ENCODE peak calls at places on chromosomes 4 and X, in nine cellular contexts. I is AG09309, S is BJ, D is transverse colon, B is natural killer cell, H is A549, V is fibroblast of pulmonary artery, M is tibial artery, Q is cardiac muscle cell. Y is an unnamed sample.

GRCh38 chr4:42519803-42520417 is 122.6 kb downstream of the SHISA3 start:
- DNase-seq in I (peak), S (no peak), D (peak), B (no peak), H (peak), V (peak), M (no peak), Q (peak), Y (peak)

GRCh38 chr4:17323619-17324400 is 188.1 kb downstream of the QDPR start:
- DNase-seq in I (no peak), S (no peak), D (no peak), B (no peak), H (no peak), V (no peak), M (no peak), Q (no peak), Y (peak)

GRCh38 chr4:151045907-151046306 is 30.8 kb upstream of the LRBA start:
- DNase-seq in I (no peak), S (no peak), D (no peak), B (no peak), H (no peak), V (no peak), M (no peak), Q (peak), Y (no peak)

GRCh38 chr4:101678180-101678579 is 112.3 kb upstream of the BANK1 start:
- DNase-seq in I (no peak), S (peak), D (no peak), B (no peak), H (peak), V (no peak), M (no peak), Q (no peak), Y (no peak)

GRCh38 chr4:180558427-180558826 is 1684.8 kb upstream of the TENM3 start:
- DNase-seq in I (no peak), S (no peak), D (no peak), B (no peak), H (no peak), V (no peak), M (no peak), Q (no peak), Y (no peak)

GRCh38 chrX:140342410-140342809 is 162.5 kb downstream of the SOX3 start:
- DNase-seq in I (no peak), S (no peak), D (no peak), B (no peak), H (no peak), V (no peak), M (no peak), Q (no peak), Y (no peak)

GRCh38 chrX:74450803-74451449 is 29.6 kb downstream of the SLC16A2 start:
- DNase-seq in I (peak), S (peak), D (no peak), B (no peak), H (peak), V (peak), M (no peak), Q (no peak), Y (no peak)

GRCh38 chr4:113452868-113453620 is 308.5 kb downstream of the CAMK2D start:
- DNase-seq in I (no peak), S (no peak), D (no peak), B (no peak), H (peak), V (peak), M (no peak), Q (peak), Y (no peak)

GRCh38 chrX:37993857-37994619 is 12.3 kb upstream of the SYTL5 start:
- DNase-seq in I (no peak), S (no peak), D (peak), B (no peak), H (peak), V (no peak), M (no peak), Q (no peak), Y (no peak)

GRCh38 chr4:21947768-21948346 is 715 bp downstream of the KCNIP4 start:
- DNase-seq in I (no peak), S (no peak), D (no peak), B (no peak), H (no peak), V (no peak), M (no peak), Q (no peak), Y (no peak)

GRCh38 chr4:88823058-88823919 is 125.7 kb upstream of the NAP1L5 start:
- DNase-seq in I (peak), S (peak), D (peak), B (peak), H (peak), V (peak), M (peak), Q (peak), Y (peak)

DNA sequence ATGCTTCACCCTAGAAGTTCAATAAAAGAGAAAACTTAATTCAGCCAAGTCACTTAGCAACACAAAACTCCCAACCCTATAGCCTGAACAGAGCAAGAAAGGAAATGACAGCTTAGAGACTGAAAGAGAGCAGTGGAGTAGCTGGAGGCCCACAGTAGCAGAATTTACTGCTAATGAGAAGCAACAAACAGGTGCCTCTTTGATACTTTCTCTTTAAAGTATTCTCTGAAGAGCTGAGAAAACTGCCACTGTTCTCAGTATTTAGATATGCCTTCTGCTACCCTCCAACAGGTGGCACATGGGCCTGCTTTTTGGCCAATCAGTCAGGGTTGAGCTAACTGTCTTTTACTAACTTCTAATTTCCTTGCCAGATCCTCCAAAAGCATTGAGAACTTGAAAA is 240.0 kb downstream of the GPC3 start:
- DNase-seq in I (no peak), S (no peak), D (no peak), B (no peak), H (no peak), V (no peak), M (no peak), Q (no peak), Y (no peak)
- TF ChIP-seq CTCF in I (no peak), S (no peak), D (no peak), B (no peak), H (no peak), V (no peak), M (no peak), Q (no peak), Y (no peak)

GRCh38 chrX:136168929-136169735 is 21.8 kb downstream of the FHL1 start:
- DNase-seq in I (peak), S (peak), D (peak), B (no peak), H (no peak), V (peak), M (peak), Q (peak), Y (peak)
- TF ChIP-seq CTCF in I (no peak), S (no peak), D (no peak), B (no peak), H (no peak), V (no peak), M (no peak), Q (no peak), Y (no peak)

GRCh38 chr4:1300466-1301455 is 11.1 kb downstream of the MAEA start:
- DNase-seq in I (peak), S (no peak), D (peak), B (no peak), H (no peak), V (peak), M (no peak), Q (no peak), Y (no peak)
- TF ChIP-seq CTCF in I (no peak), S (no peak), D (no peak), B (no peak), H (no peak), V (no peak), M (no peak), Q (no peak), Y (no peak)

GRCh38 chrX:153728095-153728494 is 3.4 kb downstream of the ABCD1 start:
- DNase-seq in I (no peak), S (no peak), D (no peak), B (no peak), H (no peak), V (no peak), M (no peak), Q (no peak), Y (no peak)
- TF ChIP-seq CTCF in I (no peak), S (no peak), D (no peak), B (no peak), H (no peak), V (no peak), M (no peak), Q (no peak), Y (no peak)

Y was measured in nephron progenitor cell.